ENCODE peak calls at places on chromosomes 7 and 10, in four cellular contexts. V is IMR-90, N is adrenal gland, Y is body of pancreas. B is an unnamed sample.
A peak's percentile ranks its signal among the peaks of the same experiment; 100 is the strongest.

GRCh38 chr7:37216923-37217322 is 231.7 kb downstream of the ELMO1 start:
- DNase-seq in V (no peak), N (no peak), Y (no peak), B (no peak)

GRCh38 chr7:156523447-156524048 is 117.0 kb upstream of the RNF32 start:
- DNase-seq in V (no peak), N (no peak), Y (no peak), B (no peak)

GRCh38 chr7:25527665-25528064 is 299.4 kb upstream of the NPVF start:
- DNase-seq in V (no peak), N (no peak), Y (no peak), B (no peak)

GRCh38 chr7:4277936-4278335 is 404.2 kb upstream of the FOXK1 start:
- DNase-seq in V (no peak), N (no peak), Y (no peak), B (no peak)

GRCh38 chr7:46747222-46747621 is 826.1 kb upstream of the IGFBP3 start:
- DNase-seq in V (no peak), N (no peak), Y (no peak), B (no peak)

GRCh38 chr10:93595378-93596288 is 5.4 kb downstream of the RBP4 start:
- DNase-seq in V (no peak), N (no peak), Y (no peak), B (no peak)

GRCh38 chr7:139059905-139060304 is 24.1 kb upstream of the ZC3HAV1L start:
- DNase-seq in V (no peak), N (no peak), Y (no peak), B (no peak)

GRCh38 chr10:112383325-112383724 is 9.4 kb downstream of the ACSL5 start:
- DNase-seq in V (peak; percentile 88), N (peak; percentile 71), Y (no peak), B (peak; percentile 55)

GRCh38 chr7:5633161-5634106 is 148.0 kb downstream of the RNF216 start:
- DNase-seq in V (no peak), N (no peak), Y (no peak), B (no peak)

GRCh38 chr7:22667562-22668239 is 59.3 kb upstream of the IL6 start:
- DNase-seq in V (peak; percentile 95), N (no peak), Y (no peak), B (no peak)

GRCh38 chr10:7950981-7951847 is 103.3 kb upstream of the GATA3 start:
- DNase-seq in V (peak; percentile 80), N (no peak), Y (no peak), B (no peak)

GRCh38 chr10:122953827-122954730 is at the start of gene C10orf88:
- DNase-seq in V (peak; percentile 99), N (peak; percentile 97), Y (peak; percentile 98), B (peak; percentile 99)

GRCh38 chr10:5547684-5547933 is 22.8 kb downstream of the CALML3 start:
- DNase-seq in V (no peak), N (no peak), Y (no peak), B (no peak)

GRCh38 chr10:85045046-85045445 is 716.7 kb downstream of the CCSER2 start:
- DNase-seq in V (no peak), N (no peak), Y (no peak), B (no peak)

GRCh38 chr7:158821173-158822021 is 7.9 kb downstream of the ESYT2 start:
- DNase-seq in V (peak; percentile 75), N (no peak), Y (no peak), B (no peak)

GRCh38 chr7:143458263-143458662 is 15.0 kb downstream of the TAS2R60 start:
- DNase-seq in V (peak; percentile 57), N (no peak), Y (no peak), B (no peak)

GRCh38 chr10:25026463-25026862 is 10.1 kb downstream of the THNSL1 start:
- DNase-seq in V (peak; percentile 10), N (no peak), Y (no peak), B (no peak)

GRCh38 chr7:117190746-117191435 is 132.0 kb downstream of the WNT2 start:
- DNase-seq in V (no peak), N (no peak), Y (no peak), B (no peak)

GRCh38 chr7:102291056-102291915 is 4.6 kb downstream of the SH2B2 start:
- DNase-seq in V (no peak), N (no peak), Y (no peak), B (no peak)

GRCh38 chr7:37987732-37988131 is 67.3 kb downstream of the EPDR1 start:
- DNase-seq in V (no peak), N (no peak), Y (no peak), B (no peak)

GRCh38 chr10:43254881-43255643 is 11.8 kb downstream of the RASGEF1A start:
- DNase-seq in V (no peak), N (no peak), Y (no peak), B (no peak)

GRCh38 chr7:44308741-44309270 is 16.6 kb downstream of the CAMK2B start:
- DNase-seq in V (no peak), N (no peak), Y (no peak), B (peak; percentile 74)

GRCh38 chr10:14063531-14064317 is 267.0 kb downstream of the FRMD4A start:
- DNase-seq in V (peak; percentile 87), N (peak; percentile 31), Y (no peak), B (no peak)

GRCh38 chr10:68489919-68490318 is 18.1 kb upstream of the DNA2 start:
- DNase-seq in V (no peak), N (peak; percentile 16), Y (no peak), B (no peak)

GRCh38 chr7:93165447-93165846 is 17.3 kb upstream of the SAMD9L start:
- DNase-seq in V (peak; percentile 39), N (no peak), Y (no peak), B (no peak)

GRCh38 chr10:63376560-63377304 is 89.0 kb downstream of the JMJD1C start:
- DNase-seq in V (peak; percentile 60), N (no peak), Y (no peak), B (no peak)

GRCh38 chr10:102603946-102604345 is 40.3 kb upstream of the TRIM8 start:
- DNase-seq in V (peak; percentile 52), N (no peak), Y (no peak), B (peak; percentile 80)

GRCh38 chr7:75979361-75980125 is 14.9 kb downstream of the TMEM120A start:
- DNase-seq in V (no peak), N (peak; percentile 50), Y (no peak), B (peak; percentile 56)

GRCh38 chr10:85786401-85786899 is 580.1 kb downstream of the GRID1 start:
- DNase-seq in V (no peak), N (no peak), Y (peak; percentile 22), B (no peak)

GRCh38 chr10:45627412-45628048 is 45.0 kb downstream of the ZFAND4 start:
- DNase-seq in V (no peak), N (peak; percentile 87), Y (peak; percentile 75), B (peak; percentile 85)

GRCh38 chr10:89550509-89550908 is 15.1 kb upstream of the SLC16A12 start:
- DNase-seq in V (peak; percentile 57), N (no peak), Y (peak; percentile 78), B (peak; percentile 64)

GRCh38 chr10:75398630-75399460 is 2.7 kb downstream of the ZNF503 start:
- DNase-seq in V (no peak), N (peak; percentile 46), Y (peak; percentile 63), B (peak; percentile 74)

DNA sequence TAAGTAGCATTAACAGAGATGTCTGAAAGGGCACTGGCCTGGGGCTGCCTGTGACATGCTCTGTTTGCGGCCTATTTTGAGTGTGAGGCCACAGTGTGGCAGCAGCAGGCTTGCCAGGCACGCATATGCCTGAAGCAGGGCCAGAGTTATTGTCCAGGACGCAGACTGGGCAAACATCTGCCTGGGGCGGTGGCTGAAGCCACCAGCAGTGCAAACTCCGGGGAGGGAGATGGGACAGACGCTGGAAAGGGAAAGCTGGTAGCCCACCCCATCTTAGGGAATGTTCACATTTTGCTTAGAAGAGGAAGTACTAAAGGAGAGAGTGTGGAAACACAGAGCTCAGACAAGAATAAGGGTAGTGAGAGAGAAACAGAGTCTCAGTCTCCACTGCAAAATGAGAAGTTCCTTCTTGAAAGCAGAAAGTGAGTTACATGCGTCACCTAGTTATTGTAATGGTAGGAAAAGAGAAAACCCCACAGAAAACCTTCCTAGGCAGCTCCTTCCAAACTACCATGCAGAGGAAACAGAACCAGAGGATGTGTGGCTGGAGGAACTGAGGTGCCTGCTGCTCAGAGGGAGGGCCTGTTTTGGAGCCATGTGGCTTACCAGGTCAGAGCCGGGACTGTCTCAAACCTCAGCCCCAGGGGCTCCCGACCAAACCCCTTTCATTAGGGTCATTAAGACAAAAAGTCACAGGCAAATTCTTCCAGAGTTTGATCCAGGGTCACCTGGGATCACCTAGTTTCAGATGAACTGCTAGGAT is 14.5 kb downstream of the AKR1B1 start:
- DNase-seq in V (no peak), N (peak; percentile 38), Y (no peak), B (peak; percentile 67)
- H3K27ac ChIP-seq in V (no peak overlapping the region), N (peak overlapping the region; percentile 96), Y (no peak overlapping the region), B (no peak overlapping the region)

DNA sequence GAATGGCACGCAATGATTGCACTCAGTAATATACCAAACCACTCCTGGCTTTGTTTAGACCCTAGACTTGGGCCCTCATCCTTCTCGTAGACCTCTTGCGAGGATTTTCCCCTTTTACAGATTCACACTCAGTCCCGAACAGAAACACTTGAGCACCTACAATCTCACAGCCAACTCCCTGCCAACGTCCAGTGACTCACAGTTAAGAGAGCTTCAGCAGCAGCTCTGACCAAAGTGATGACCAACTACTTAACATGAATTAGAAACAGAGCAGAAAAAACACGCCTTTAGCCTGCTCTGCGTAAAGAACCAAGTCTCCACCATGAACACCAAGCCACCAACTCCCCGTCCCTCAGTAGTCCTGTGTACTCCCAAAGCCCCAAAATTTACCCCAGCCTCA is 2.2 kb downstream of the DNAJC30 start:
- DNase-seq in V (peak; percentile 60), N (no peak), Y (no peak), B (no peak)
- H3K4me3 ChIP-seq in V (no peak overlapping the region), N (no peak overlapping the region), Y (no peak overlapping the region), B (no peak overlapping the region)

GRCh38 chr7:135337506-135337905 is 103.9 kb downstream of the STRA8 start:
- DNase-seq in V (no peak), N (no peak), Y (no peak), B (no peak)

GRCh38 chr7:135335628-135336139 is 102.0 kb downstream of the STRA8 start:
- DNase-seq in V (peak; percentile 28), N (peak; percentile 46), Y (peak; percentile 84), B (peak; percentile 47)

GRCh38 chr7:135333196-135333595 is 99.6 kb downstream of the STRA8 start:
- DNase-seq in V (peak; percentile 8), N (no peak), Y (no peak), B (no peak)

GRCh38 chr7:135333946-135334345 is 100.3 kb downstream of the STRA8 start:
- DNase-seq in V (no peak), N (no peak), Y (no peak), B (no peak)

GRCh38 chr7:135334830-135335543 is 101.3 kb downstream of the STRA8 start:
- DNase-seq in V (no peak), N (no peak), Y (peak; percentile 31), B (no peak)
- H3K9me3 ChIP-seq in V (no peaks in the 10 kb centered on the region), N (no peaks in the 10 kb centered on the region), Y (no peaks in the 10 kb centered on the region), B (no peaks in the 10 kb centered on the region)

DNA sequence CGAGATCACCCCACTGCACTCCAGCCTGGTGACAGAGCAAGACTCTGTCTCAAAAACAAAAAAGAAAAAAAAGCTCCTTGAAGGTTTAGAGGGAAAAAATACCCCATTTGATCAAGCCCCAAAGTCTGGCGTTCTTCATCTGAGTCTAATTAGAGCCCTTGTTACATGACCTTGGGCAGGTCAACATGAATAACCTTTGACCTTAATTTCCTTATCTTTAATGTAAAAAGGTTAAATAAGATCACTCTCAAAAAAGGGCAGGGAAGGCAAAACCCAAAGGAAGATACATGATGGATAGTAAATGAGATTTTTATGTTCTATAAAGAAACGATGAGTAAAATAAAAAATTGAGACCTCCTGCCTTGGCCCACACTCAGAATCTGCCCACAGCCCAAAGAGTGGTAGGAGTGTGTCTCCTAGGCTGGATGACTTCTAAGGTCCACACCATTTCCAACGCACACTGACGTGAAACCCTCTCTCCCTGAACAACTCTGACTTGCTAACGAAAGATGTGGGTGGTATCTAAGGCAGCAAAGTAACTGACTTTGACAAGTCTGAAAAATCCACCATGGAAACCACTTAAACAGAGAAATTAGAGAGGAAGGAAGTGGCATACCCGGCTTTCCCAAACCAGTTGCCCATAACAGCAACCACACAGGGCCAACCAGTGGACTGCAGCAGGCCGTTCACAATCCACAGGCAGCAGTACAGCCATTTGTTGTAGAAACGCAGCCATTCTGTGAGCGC is 40.1 kb downstream of the SLC37A3 start:
- DNase-seq in V (no peak), N (no peak), Y (no peak), B (no peak)
- H3K27ac ChIP-seq in V (no peak overlapping the region), N (no peak overlapping the region), Y (no peak overlapping the region), B (no peak overlapping the region)

B was measured in right cardiac atrium.